ENCODE peak calls at places on chromosome 4, in four cellular contexts. One of them, this sample, is unnamed.

GRCh38 chr4:149835280-149835679 is 19.6 kb upstream of the IQCM start:
- DNase-seq in CD8-positive, alpha-beta memory T cell: no peak
- DNase-seq in ovary: no peak
- DNase-seq in H54: no peak
- DNase-seq in this sample: no peak

GRCh38 chr4:150007512-150007911 is 70.7 kb upstream of the DCLK2 start:
- DNase-seq in CD8-positive, alpha-beta memory T cell: no peak
- DNase-seq in ovary: no peak
- DNase-seq in H54: no peak
- DNase-seq in this sample: no peak

GRCh38 chr4:160110891-160111290 is 1008.0 kb downstream of the RAPGEF2 start:
- DNase-seq in CD8-positive, alpha-beta memory T cell: no peak
- DNase-seq in ovary: no peak
- DNase-seq in H54: no peak
- DNase-seq in this sample: no peak

GRCh38 chr4:187016101-187016500 is 292.4 kb upstream of the FAT1 start:
- DNase-seq in CD8-positive, alpha-beta memory T cell: no peak
- DNase-seq in ovary: no peak
- DNase-seq in H54: no peak
- DNase-seq in this sample: no peak

GRCh38 chr4:182928061-182928460 is 10.9 kb upstream of the DCTD start:
- DNase-seq in CD8-positive, alpha-beta memory T cell: no peak
- DNase-seq in ovary: no peak
- DNase-seq in H54: no peak
- DNase-seq in this sample: no peak

GRCh38 chr4:159227378-159227777 is 124.5 kb downstream of the RAPGEF2 start:
- DNase-seq in CD8-positive, alpha-beta memory T cell: no peak
- DNase-seq in ovary: no peak
- DNase-seq in H54: no peak
- DNase-seq in this sample: no peak

GRCh38 chr4:15385928-15386327 is 41.9 kb upstream of the C1QTNF7 start:
- DNase-seq in CD8-positive, alpha-beta memory T cell: no peak
- DNase-seq in ovary: peak
- DNase-seq in H54: no peak
- DNase-seq in this sample: peak

GRCh38 chr4:78885598-78885997 is 53.6 kb downstream of the PAQR3 start:
- DNase-seq in CD8-positive, alpha-beta memory T cell: no peak
- DNase-seq in ovary: no peak
- DNase-seq in H54: no peak
- DNase-seq in this sample: no peak

GRCh38 chr4:183563874-183564273 is 59.0 kb downstream of the ING2 start:
- DNase-seq in CD8-positive, alpha-beta memory T cell: no peak
- DNase-seq in ovary: peak
- DNase-seq in H54: peak
- DNase-seq in this sample: no peak

GRCh38 chr4:154366956-154367355 is 124.6 kb downstream of the DCHS2 start:
- DNase-seq in CD8-positive, alpha-beta memory T cell: no peak
- DNase-seq in ovary: no peak
- DNase-seq in H54: no peak
- DNase-seq in this sample: no peak

GRCh38 chr4:183343730-183344129 is 21.5 kb upstream of the CLDN24 start:
- DNase-seq in CD8-positive, alpha-beta memory T cell: no peak
- DNase-seq in ovary: no peak
- DNase-seq in H54: no peak
- DNase-seq in this sample: no peak

GRCh38 chr4:105474110-105474518 is 252 bp upstream of the PPA2 start:
- DNase-seq in CD8-positive, alpha-beta memory T cell: no peak
- DNase-seq in ovary: peak
- DNase-seq in H54: no peak
- DNase-seq in this sample: peak

GRCh38 chr4:186592450-186592849 is 37.1 kb upstream of the MTNR1A start:
- DNase-seq in CD8-positive, alpha-beta memory T cell: no peak
- DNase-seq in ovary: no peak
- DNase-seq in H54: no peak
- DNase-seq in this sample: no peak

GRCh38 chr4:127783971-127784519 is 1.9 kb downstream of the HSPA4L start:
- DNase-seq in CD8-positive, alpha-beta memory T cell: no peak
- DNase-seq in ovary: no peak
- DNase-seq in H54: no peak
- DNase-seq in this sample: no peak

GRCh38 chr4:88526221-88526815 is 2.7 kb upstream of the PYURF start:
- DNase-seq in CD8-positive, alpha-beta memory T cell: no peak
- DNase-seq in ovary: no peak
- DNase-seq in H54: no peak
- DNase-seq in this sample: no peak

GRCh38 chr4:56156141-56156540 is 207.4 kb downstream of the CEP135 start:
- DNase-seq in CD8-positive, alpha-beta memory T cell: no peak
- DNase-seq in ovary: no peak
- DNase-seq in H54: no peak
- DNase-seq in this sample: no peak

GRCh38 chr4:7209699-7210098 is 17.4 kb downstream of the SORCS2 start:
- DNase-seq in CD8-positive, alpha-beta memory T cell: no peak
- DNase-seq in ovary: no peak
- DNase-seq in H54: no peak
- DNase-seq in this sample: no peak

GRCh38 chr4:100569196-100569595 is 51.4 kb upstream of the EMCN start:
- DNase-seq in CD8-positive, alpha-beta memory T cell: no peak
- DNase-seq in ovary: no peak
- DNase-seq in H54: no peak
- DNase-seq in this sample: no peak

GRCh38 chr4:72312032-72312650 is 256.9 kb downstream of the ADAMTS3 start:
- DNase-seq in CD8-positive, alpha-beta memory T cell: no peak
- DNase-seq in ovary: peak
- DNase-seq in H54: peak
- DNase-seq in this sample: peak

GRCh38 chr4:86302242-86302641 is 57.6 kb downstream of the MAPK10 start:
- DNase-seq in CD8-positive, alpha-beta memory T cell: no peak
- DNase-seq in ovary: peak
- DNase-seq in H54: no peak
- DNase-seq in this sample: peak

GRCh38 chr4:22339491-22339890 is 176.4 kb downstream of the ADGRA3 start:
- DNase-seq in CD8-positive, alpha-beta memory T cell: no peak
- DNase-seq in ovary: no peak
- DNase-seq in H54: no peak
- DNase-seq in this sample: no peak

GRCh38 chr4:166827167-166827566 is 407.1 kb downstream of the SPOCK3 start:
- DNase-seq in CD8-positive, alpha-beta memory T cell: no peak
- DNase-seq in ovary: no peak
- DNase-seq in H54: no peak
- DNase-seq in this sample: no peak

GRCh38 chr4:139919513-139919912 is 234.5 kb downstream of the MAML3 start:
- DNase-seq in CD8-positive, alpha-beta memory T cell: no peak
- DNase-seq in ovary: no peak
- DNase-seq in H54: no peak
- DNase-seq in this sample: peak

GRCh38 chr4:182604161-182604591 is 313.0 kb downstream of the DCTD start:
- DNase-seq in CD8-positive, alpha-beta memory T cell: no peak
- DNase-seq in ovary: no peak
- DNase-seq in H54: no peak
- DNase-seq in this sample: no peak

GRCh38 chr4:1746919-1747602 is 25.7 kb downstream of the TACC3 start:
- DNase-seq in CD8-positive, alpha-beta memory T cell: no peak
- DNase-seq in ovary: no peak
- DNase-seq in H54: no peak
- DNase-seq in this sample: no peak

GRCh38 chr4:675036-675804 is 878 bp downstream of the MYL5 start:
- DNase-seq in CD8-positive, alpha-beta memory T cell: no peak
- DNase-seq in ovary: peak
- DNase-seq in H54: no peak
- DNase-seq in this sample: no peak

GRCh38 chr4:152572417-152573086 is 36.7 kb upstream of the FBXW7 start:
- DNase-seq in CD8-positive, alpha-beta memory T cell: no peak
- DNase-seq in ovary: no peak
- DNase-seq in H54: no peak
- DNase-seq in this sample: no peak

GRCh38 chr4:183915976-183916375 is 10.9 kb downstream of the STOX2 start:
- DNase-seq in CD8-positive, alpha-beta memory T cell: no peak
- DNase-seq in ovary: no peak
- DNase-seq in H54: no peak
- DNase-seq in this sample: no peak

GRCh38 chr4:83386931-83387897 is 52.6 kb upstream of the HPSE start:
- DNase-seq in CD8-positive, alpha-beta memory T cell: no peak
- DNase-seq in ovary: no peak
- DNase-seq in H54: no peak
- DNase-seq in this sample: no peak

GRCh38 chr4:180767330-180767729 is 1475.9 kb upstream of the TENM3 start:
- DNase-seq in CD8-positive, alpha-beta memory T cell: no peak
- DNase-seq in ovary: no peak
- DNase-seq in H54: no peak
- DNase-seq in this sample: no peak

GRCh38 chr4:110962616-110963015 is 339.7 kb upstream of the PITX2 start:
- DNase-seq in CD8-positive, alpha-beta memory T cell: no peak
- DNase-seq in ovary: no peak
- DNase-seq in H54: no peak
- DNase-seq in this sample: no peak

GRCh38 chr4:39539026-39539690 is 11.9 kb upstream of the UGDH start:
- DNase-seq in CD8-positive, alpha-beta memory T cell: no peak
- DNase-seq in ovary: no peak
- DNase-seq in H54: no peak
- DNase-seq in this sample: no peak

GRCh38 chr4:53365121-53365485 is 758 bp downstream of the SCFD2 start:
- DNase-seq in CD8-positive, alpha-beta memory T cell: no peak
- DNase-seq in ovary: no peak
- DNase-seq in H54: peak
- DNase-seq in this sample: no peak

GRCh38 chr4:137283737-137284136 is 248.6 kb downstream of the PCDH18 start:
- DNase-seq in CD8-positive, alpha-beta memory T cell: no peak
- DNase-seq in ovary: no peak
- DNase-seq in H54: no peak
- DNase-seq in this sample: no peak

This sample was measured in heart right ventricle.